ENCODE peak calls at places on chromosomes 12 and 14, in nine cellular contexts. O is endodermal cell, Z is PC-9, W is HCT116, X is transverse colon, G is heart right ventricle, S is breast epithelium, N is A673, Y is kidney. I is an unnamed sample. For H3K4me1, the result is how much of the 10 kb centered on the place peaks cover.

GRCh38 chr12:113453330-113453729 is 18.3 kb downstream of the LHX5 start:
- DNase-seq in W (no peak), X (no peak), N (no peak), Y (no peak), S (no peak), Z (no peak), G (no peak), O (peak), I (no peak)

GRCh38 chr12:33115716-33116115 is 219.1 kb upstream of the PKP2 start:
- DNase-seq in O (no peak), N (no peak), Z (no peak), X (no peak), S (no peak), W (no peak), G (no peak), Y (no peak), I (no peak)

GRCh38 chr12:120489018-120489417 is 6.9 kb upstream of the DYNLL1 start:
- DNase-seq in N (peak), X (peak), Z (no peak), W (no peak), S (no peak), G (no peak), Y (no peak), O (no peak), I (no peak)

GRCh38 chr14:88831285-88831684 is 6.8 kb downstream of the TTC8 start:
- DNase-seq in Y (no peak), Z (peak), S (no peak), G (no peak), N (peak), W (peak), X (no peak), O (no peak), I (no peak)

GRCh38 chr12:63066782-63067181 is 84.2 kb downstream of the AVPR1A start:
- DNase-seq in X (no peak), G (no peak), O (peak), Z (no peak), S (no peak), N (no peak), Y (no peak), W (no peak), I (no peak)

GRCh38 chr12:66596189-66596588 is 82.7 kb downstream of the GRIP1 start:
- DNase-seq in S (no peak), Z (peak), X (no peak), Y (no peak), N (no peak), G (no peak), O (no peak), W (no peak), I (no peak)

GRCh38 chr14:94701854-94702370 is 68.0 kb downstream of the GSC start:
- DNase-seq in S (no peak), N (no peak), W (no peak), Z (no peak), G (no peak), X (no peak), O (peak), Y (no peak), I (no peak)

GRCh38 chr12:91931110-91931509 is 214.5 kb downstream of the BTG1 start:
- DNase-seq in N (no peak), X (peak), O (no peak), G (no peak), Z (no peak), S (no peak), Y (no peak), W (no peak), I (no peak)

GRCh38 chr12:106096376-106096775 is 42.4 kb downstream of the NUAK1 start:
- DNase-seq in Z (no peak), X (no peak), O (peak), W (no peak), N (no peak), S (no peak), Y (no peak), G (no peak), I (peak)

GRCh38 chr14:20988717-20989116 is 1.1 kb upstream of the METTL17 start:
- DNase-seq in Y (no peak), S (no peak), O (peak), W (no peak), Z (no peak), N (no peak), X (no peak), G (no peak), I (no peak)

GRCh38 chr12:39272934-39273770 is 169.8 kb downstream of the KIF21A start:
- DNase-seq in X (peak), G (peak), S (no peak), Y (no peak), N (peak), W (peak), O (peak), Z (no peak), I (no peak)

GRCh38 chr14:103742499-103743255 is 27.1 kb downstream of the ZFYVE21 start:
- DNase-seq in G (no peak), N (no peak), O (peak), Y (peak), W (no peak), S (no peak), X (no peak), Z (no peak), I (no peak)

GRCh38 chr12:75081305-75081704 is 128.3 kb downstream of the KCNC2 start:
- DNase-seq in O (no peak), Z (no peak), N (no peak), S (no peak), G (no peak), X (no peak), W (no peak), Y (no peak), I (no peak)

GRCh38 chr12:5407457-5407856 is 24.5 kb upstream of the NTF3 start:
- DNase-seq in Z (peak), Y (no peak), S (no peak), X (no peak), W (no peak), N (no peak), O (no peak), G (no peak), I (no peak)

DNA sequence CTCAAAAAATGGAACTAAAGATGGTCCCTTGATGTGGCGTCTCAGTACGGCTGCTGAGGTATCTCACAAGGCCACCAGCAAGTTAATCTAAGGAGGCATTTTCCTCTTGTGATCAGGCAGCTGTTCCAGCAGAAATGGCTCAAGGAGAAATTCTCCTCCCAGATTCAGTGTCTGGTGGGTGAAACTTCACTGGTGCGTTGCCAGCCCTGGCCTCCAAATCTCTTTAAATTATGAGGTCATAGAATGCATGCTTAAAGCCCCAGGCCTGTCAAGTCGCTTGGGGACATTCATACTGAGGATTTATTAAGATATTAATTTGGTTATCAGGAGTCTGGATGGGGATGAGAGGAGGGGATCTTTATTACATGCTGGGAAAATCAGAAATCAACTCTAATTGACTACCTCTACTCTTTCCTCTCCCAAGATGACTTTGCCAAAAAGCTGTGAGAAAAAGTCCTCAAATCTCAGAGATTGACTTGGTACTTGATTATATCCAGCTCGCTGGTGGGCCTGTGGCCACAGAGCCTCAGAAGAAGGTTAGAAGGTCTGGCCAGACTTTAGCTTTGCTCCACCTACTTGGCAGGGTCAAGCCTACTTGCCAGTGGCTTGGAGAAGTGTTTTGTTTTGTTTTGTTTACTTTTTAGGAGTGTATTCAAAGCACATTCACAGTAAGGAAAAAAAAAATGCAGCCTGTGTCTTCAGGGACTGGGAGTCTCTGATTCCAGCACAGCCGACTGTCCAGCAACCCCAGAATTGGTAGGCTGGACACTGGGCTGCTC is 73.1 kb downstream of the PPP2R5C start:
- DNase-seq in X (no peak), G (no peak), N (no peak), Z (peak), O (no peak), W (no peak), Y (no peak), S (no peak), I (no peak)
- H3K27ac ChIP-seq in X (peak), G (peak), N (no peak), Z (peak), O (no peak), W (no peak), Y (no peak), S (peak), I (peak)

GRCh38 chr12:93813181-93813580 is 136.0 kb downstream of the CRADD start:
- DNase-seq in S (no peak), Y (no peak), N (no peak), O (no peak), Z (no peak), W (no peak), G (no peak), X (no peak), I (no peak)
- H3K4me1 ChIP-seq in S (under half), Y (under half), N (under half), O (under half), Z (under half), W (under half), G (under half), X (under half), I (under half)

GRCh38 chr12:7021956-7022355 is 3.7 kb upstream of the LPCAT3 start:
- DNase-seq in W (no peak), Y (no peak), S (no peak), X (no peak), Z (no peak), G (no peak), O (no peak), N (no peak), I (no peak)
- TF ChIP-seq CTCF in W (no peak), Y (no peak), S (no peak), X (no peak), Z (no peak), G (no peak), O (no peak), N (no peak), I (no peak)

DNA sequence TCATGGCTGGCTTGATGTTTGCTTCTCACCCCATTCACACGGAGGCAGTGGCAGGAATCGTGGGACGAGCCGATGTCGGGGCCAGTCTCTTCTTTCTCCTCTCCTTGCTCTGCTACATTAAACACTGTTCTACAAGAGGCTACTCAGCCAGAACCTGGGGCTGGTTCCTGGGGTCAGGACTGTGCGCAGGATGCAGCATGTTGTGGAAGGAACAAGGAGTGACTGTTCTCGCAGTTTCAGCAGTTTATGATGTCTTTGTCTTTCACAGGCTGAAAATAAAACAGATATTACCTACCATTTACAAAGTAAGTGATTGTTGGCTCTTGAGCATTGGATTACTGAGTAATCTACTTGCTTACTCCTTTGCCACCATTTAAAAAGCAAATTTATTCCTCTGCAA is 170.6 kb downstream of the TMTC2 start:
- DNase-seq in S (no peak), O (peak), N (no peak), Y (peak), G (no peak), W (no peak), Z (no peak), X (no peak), I (no peak)
- H3K27ac ChIP-seq in S (no peak), O (no peak), N (no peak), Y (peak), G (no peak), W (no peak), Z (no peak), X (no peak), I (no peak)

GRCh38 chr14:86946446-86946845 is 1046.5 kb downstream of the GALC start:
- DNase-seq in O (no peak), N (no peak), W (no peak), Z (no peak), S (no peak), Y (no peak), X (no peak), G (no peak), I (no peak)

GRCh38 chr14:86942939-86943338 is 1050.0 kb downstream of the GALC start:
- DNase-seq in Z (no peak), G (no peak), W (no peak), Y (no peak), S (no peak), X (no peak), O (no peak), N (peak), I (no peak)

GRCh38 chr14:86943391-86944365 is 1049.3 kb downstream of the GALC start:
- DNase-seq in O (no peak), Z (no peak), Y (no peak), X (no peak), W (no peak), S (no peak), N (peak), G (no peak), I (no peak)

DNA sequence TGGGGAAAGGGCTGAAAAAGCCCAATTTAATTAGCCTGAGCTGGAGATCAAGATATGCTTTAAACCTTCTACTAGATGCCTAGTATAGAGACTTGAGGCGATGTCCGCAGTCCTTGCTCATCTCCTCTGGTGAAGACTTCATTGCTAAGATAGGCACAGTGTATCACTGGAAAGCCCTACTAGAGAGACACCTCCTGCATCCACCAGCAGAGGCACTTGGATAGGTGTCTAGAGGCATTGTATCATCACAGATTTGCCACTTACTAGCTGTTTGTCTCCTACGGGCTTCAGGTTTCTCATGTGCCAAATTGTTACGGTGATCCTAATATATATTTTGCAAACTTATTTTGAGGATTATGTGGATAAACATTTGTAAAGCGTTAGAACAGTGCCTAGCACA is 1048.5 kb downstream of the GALC start:
- DNase-seq in Y (no peak), Z (no peak), W (no peak), O (no peak), S (no peak), G (no peak), X (no peak), N (peak), I (no peak)
- H3K4me1 ChIP-seq in Y (under half), Z (under half), W (under half), O (under half), S (under half), G (under half), X (under half), N (under half), I (under half)

GRCh38 chr12:57087689-57088441 is 1.0 kb upstream of the NAB2 start:
- DNase-seq in W (peak), Y (peak), G (peak), S (peak), X (peak), O (peak), Z (peak), N (peak), I (peak)
- TF ChIP-seq CTCF in W (no peak), Y (no peak), G (no peak), S (no peak), X (no peak), O (peak), Z (no peak), N (no peak), I (no peak)

I was measured in psoas muscle.